ENCODE peak calls at places on chromosomes 16 and 17, in four cellular contexts. G is H1, I is H9, V is mesendoderm. H is an unnamed sample.

GRCh38 chr17:67125417-67125816 is 81.1 kb downstream of the CACNG1 start:
- DNase-seq in I (no peak), G (no peak), V (peak), H (no peak)

GRCh38 chr16:11796227-11797165 is 562 bp downstream of the ZC3H7A start:
- DNase-seq in I (peak), G (peak), V (peak), H (peak)

GRCh38 chr17:77728022-77728671 is 230.4 kb upstream of the TNRC6C start:
- DNase-seq in G (peak), I (peak), V (peak), H (no peak)

GRCh38 chr17:66593116-66593515 is 241.8 kb upstream of the CACNG5 start:
- DNase-seq in G (no peak), V (no peak), I (peak), H (no peak)

GRCh38 chr16:47460301-47460754 is 535 bp downstream of the ITFG1 start:
- DNase-seq in I (no peak), V (peak), G (no peak), H (no peak)

GRCh38 chr17:34537445-34537844 is 41.9 kb upstream of the TMEM132E start:
- DNase-seq in I (no peak), V (no peak), G (no peak), H (no peak)

GRCh38 chr16:86994215-86994614 is 323.0 kb downstream of the C16orf95 start:
- DNase-seq in I (no peak), V (no peak), G (no peak), H (no peak)

GRCh38 chr16:83143788-83144187 is 517.0 kb downstream of the CDH13 start:
- DNase-seq in V (peak), I (no peak), G (no peak), H (peak)

GRCh38 chr17:56440391-56440790 is 153.1 kb upstream of the NOG start:
- DNase-seq in G (no peak), V (no peak), I (no peak), H (peak)

GRCh38 chr16:12801511-12802042 is 2.1 kb downstream of the CPPED1 start:
- DNase-seq in G (no peak), V (no peak), I (no peak), H (peak)

GRCh38 chr16:86971251-86971650 is 345.9 kb downstream of the C16orf95 start:
- DNase-seq in I (no peak), G (no peak), V (no peak), H (no peak)

GRCh38 chr16:14101415-14101814 is 30.3 kb downstream of the MRTFB start:
- DNase-seq in I (no peak), G (no peak), V (no peak), H (no peak)

GRCh38 chr16:58499615-58500328 is at the start of gene NDRG4:
- DNase-seq in G (peak), I (peak), V (peak), H (peak)

GRCh38 chr17:7413346-7413985 is 5.8 kb downstream of the NLGN2 start:
- DNase-seq in G (no peak), V (no peak), I (no peak), H (peak)

GRCh38 chr16:29830774-29831173 is 10.5 kb downstream of the MVP start:
- DNase-seq in I (no peak), V (no peak), G (no peak), H (no peak)

GRCh38 chr16:7792346-7792745 is 459.7 kb downstream of the RBFOX1 start:
- DNase-seq in I (no peak), V (no peak), G (no peak), H (no peak)

GRCh38 chr17:17549732-17550366 is 41.7 kb downstream of the PEMT start:
- DNase-seq in G (no peak), V (no peak), I (no peak), H (no peak)

GRCh38 chr17:75723201-75723930 is 2.1 kb downstream of the ITGB4 start:
- DNase-seq in G (no peak), I (no peak), V (no peak), H (no peak)

GRCh38 chr17:72024457-72024856 is 96.4 kb upstream of the SOX9 start:
- DNase-seq in I (no peak), G (no peak), V (no peak), H (no peak)

GRCh38 chr17:73489991-73490390 is 154.3 kb downstream of the SDK2 start:
- DNase-seq in V (no peak), G (no peak), I (no peak), H (no peak)

GRCh38 chr16:1363501-1364041 is 11.8 kb downstream of the GNPTG start:
- DNase-seq in I (peak), V (peak), G (peak), H (peak)

GRCh38 chr16:55207679-55208294 is 116.2 kb upstream of the IRX6 start:
- DNase-seq in G (no peak), V (no peak), I (no peak), H (no peak)

GRCh38 chr17:37212184-37212583 is 163.6 kb upstream of the C17orf78 start:
- DNase-seq in G (no peak), V (no peak), I (no peak), H (no peak)

GRCh38 chr16:66588981-66589713 is 9.9 kb downstream of the CMTM2 start:
- DNase-seq in I (peak), G (peak), V (peak), H (peak)

GRCh38 chr16:70391881-70392481 is 45.3 kb downstream of the DDX19A start:
- DNase-seq in V (no peak), G (no peak), I (no peak), H (peak)

GRCh38 chr16:2882460-2883026 is 472 bp upstream of the FLYWCH2 start:
- DNase-seq in V (peak), G (peak), I (peak), H (peak)
- H4K8ac ChIP-seq in V (no peak), G (peak), I (no peak), H (no peak)

DNA sequence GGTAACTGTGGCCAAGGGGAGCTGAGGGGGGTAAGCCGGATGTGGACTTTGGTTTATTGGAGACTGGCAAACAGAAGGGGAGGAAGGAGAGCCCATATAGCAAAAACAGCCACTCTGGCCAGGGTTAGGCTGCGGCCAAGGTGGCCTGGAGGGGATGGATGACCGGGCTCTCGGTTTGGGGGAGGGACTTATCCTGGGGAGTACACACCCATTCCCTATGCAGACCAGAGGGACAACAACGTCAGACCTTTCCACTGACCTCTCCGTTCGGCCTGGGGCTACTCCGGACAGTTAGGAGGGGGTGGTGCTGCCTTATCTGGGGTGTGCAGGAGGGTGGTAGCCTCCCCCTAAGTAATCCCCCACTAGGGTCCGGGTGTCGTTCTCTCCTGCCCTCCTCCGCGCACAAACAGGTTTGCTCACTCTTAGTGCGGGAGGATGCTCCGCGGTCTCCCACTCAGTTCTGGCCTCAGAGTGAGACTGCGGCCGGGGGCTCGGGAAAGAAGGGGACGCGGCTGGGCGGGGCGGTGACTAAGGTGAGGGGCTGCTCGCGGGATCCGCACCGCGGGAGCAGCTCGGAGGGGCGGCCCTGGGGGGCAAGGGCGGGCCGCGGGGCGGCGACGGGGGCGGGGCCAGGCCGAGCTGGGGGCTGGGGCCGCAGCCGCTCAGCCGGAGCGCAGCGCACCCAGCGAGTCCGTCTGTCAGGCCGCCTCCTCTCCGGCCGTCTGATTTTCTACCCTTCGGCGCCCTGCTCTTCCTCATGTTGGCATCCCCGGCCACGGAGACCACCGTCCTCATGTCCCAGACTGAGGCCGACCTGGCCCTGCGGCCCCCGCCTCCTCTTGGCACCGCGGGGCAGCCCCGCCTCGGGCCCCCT is at the start of gene WNK4:
- DNase-seq in V (peak), G (peak), I (peak), H (no peak)
- H2BK5ac ChIP-seq in V (no peak), G (peak), I (no peak), H (peak)

GRCh38 chr17:45228985-45229517 is 7.4 kb downstream of the FMNL1 start:
- DNase-seq in G (no peak), V (peak), I (peak), H (peak)
- H4K8ac ChIP-seq in G (no peak), V (no peak), I (no peak), H (peak)

GRCh38 chr16:89899879-89900481 is 18.7 kb upstream of the MC1R start:
- DNase-seq in V (no peak), G (no peak), I (no peak), H (no peak)

GRCh38 chr16:89893642-89894548 is 20.5 kb downstream of the TCF25 start:
- DNase-seq in G (no peak), V (no peak), I (no peak), H (no peak)

GRCh38 chr16:89898201-89898967 is 20.3 kb upstream of the MC1R start:
- DNase-seq in I (no peak), G (no peak), V (no peak), H (no peak)

GRCh38 chr16:89895482-89896250 is 22.3 kb downstream of the TCF25 start:
- DNase-seq in V (no peak), I (no peak), G (no peak), H (no peak)

DNA sequence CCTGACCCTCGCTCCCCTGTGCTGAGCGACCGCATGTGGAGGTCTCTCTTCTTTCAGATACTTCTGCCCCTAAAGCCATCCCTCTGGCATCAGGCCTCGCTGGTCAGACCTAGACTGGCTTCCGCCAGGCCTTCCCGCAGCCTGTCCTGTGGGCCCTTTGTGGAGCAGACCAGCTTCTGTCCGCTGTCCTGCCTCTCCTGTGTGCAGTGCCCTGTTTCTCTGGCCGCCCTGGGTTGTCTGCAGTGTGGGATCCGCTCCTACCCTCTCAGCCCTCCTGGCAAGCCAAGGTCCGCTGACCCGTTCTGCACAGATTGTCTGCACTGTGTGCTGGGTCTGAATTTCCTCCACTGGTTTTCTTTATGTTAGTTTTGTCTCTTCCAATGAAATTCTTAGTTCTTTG is 21.5 kb upstream of the MC1R start:
- DNase-seq in I (no peak), V (no peak), G (no peak), H (no peak)
- H2BK5ac ChIP-seq in I (no peak), V (no peak), G (no peak), H (no peak)

GRCh38 chr16:3949946-3950342 is 69.4 kb upstream of the CREBBP start:
- DNase-seq in I (no peak), G (no peak), V (no peak), H (no peak)

GRCh38 chr16:3945751-3946603 is 65.5 kb upstream of the CREBBP start:
- DNase-seq in I (no peak), G (no peak), V (peak), H (peak)

GRCh38 chr16:3948378-3948995 is 68.0 kb upstream of the CREBBP start:
- DNase-seq in G (no peak), V (no peak), I (no peak), H (no peak)

GRCh38 chr16:3949287-3949686 is 68.8 kb upstream of the CREBBP start:
- DNase-seq in G (no peak), V (no peak), I (no peak), H (no peak)

GRCh38 chr16:3946604-3947180 is 66.2 kb upstream of the CREBBP start:
- DNase-seq in G (no peak), V (no peak), I (no peak), H (no peak)
- H4K8ac ChIP-seq in G (no peak), V (no peak), I (no peak), H (peak)

GRCh38 chr17:50627386-50627781 is 7.3 kb upstream of the ABCC3 start:
- DNase-seq in V (no peak), G (no peak), I (no peak), H (no peak)

GRCh38 chr17:50626037-50626574 is 8.6 kb upstream of the ABCC3 start:
- DNase-seq in I (peak), V (peak), G (peak), H (peak)

GRCh38 chr17:50624321-50624935 is 10.3 kb upstream of the ABCC3 start:
- DNase-seq in V (no peak), I (no peak), G (no peak), H (no peak)

GRCh38 chr17:50627782-50628601 is 6.7 kb upstream of the ABCC3 start:
- DNase-seq in G (no peak), I (peak), V (peak), H (no peak)

GRCh38 chr17:50625032-50625871 is 9.4 kb upstream of the ABCC3 start:
- DNase-seq in G (no peak), V (no peak), I (no peak), H (no peak)
- H2BK5ac ChIP-seq in G (no peak), V (no peak), I (no peak), H (no peak)

DNA sequence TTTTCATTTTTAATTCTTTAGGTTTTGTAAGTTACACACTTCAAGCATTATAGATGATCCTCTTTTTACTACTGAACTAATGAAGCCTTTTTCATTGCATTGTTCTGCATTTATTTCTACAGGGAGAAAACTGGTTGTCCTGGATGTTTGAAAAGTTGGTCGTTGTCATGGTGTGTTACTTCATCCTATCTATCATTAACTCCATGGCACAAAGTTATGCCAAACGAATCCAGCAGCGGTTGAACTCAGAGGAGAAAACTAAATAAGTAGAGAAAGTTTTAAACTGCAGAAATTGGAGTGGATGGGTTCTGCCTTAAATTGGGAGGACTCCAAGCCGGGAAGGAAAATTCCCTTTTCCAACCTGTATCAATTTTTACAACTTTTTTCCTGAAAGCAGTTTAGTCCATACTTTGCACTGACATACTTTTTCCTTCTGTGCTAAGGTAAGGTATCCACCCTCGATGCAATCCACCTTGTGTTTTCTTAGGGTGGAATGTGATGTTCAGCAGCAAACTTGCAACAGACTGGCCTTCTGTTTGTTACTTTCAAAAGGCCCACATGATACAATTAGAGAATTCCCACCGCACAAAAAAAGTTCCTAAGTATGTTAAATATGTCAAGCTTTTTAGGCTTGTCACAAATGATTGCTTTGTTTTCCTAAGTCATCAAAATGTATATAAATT is 53.0 kb downstream of the TUBD1 start:
- DNase-seq in V (no peak), I (no peak), G (no peak), H (no peak)
- H4K8ac ChIP-seq in V (no peak), I (no peak), G (no peak), H (peak)

GRCh38 chr16:75446416-75446815 is 13.1 kb upstream of the CFDP1 start:
- DNase-seq in G (no peak), V (no peak), I (no peak), H (no peak)
- H2BK5ac ChIP-seq in G (no peak), V (no peak), I (no peak), H (no peak)

GRCh38 chr16:64865037-64865696 is 256.7 kb downstream of the CDH11 start:
- DNase-seq in V (no peak), G (no peak), I (no peak), H (peak)
- H4K8ac ChIP-seq in V (no peak), G (no peak), I (no peak), H (peak)

GRCh38 chr17:31512104-31512740 is 120.7 kb downstream of the RAB11FIP4 start:
- DNase-seq in V (no peak), I (no peak), G (no peak), H (no peak)

GRCh38 chr17:31511176-31511540 is 119.7 kb downstream of the RAB11FIP4 start:
- DNase-seq in I (no peak), G (no peak), V (no peak), H (no peak)

GRCh38 chr17:31512796-31513195 is 121.3 kb downstream of the RAB11FIP4 start:
- DNase-seq in I (no peak), V (no peak), G (no peak), H (no peak)

GRCh38 chr17:31510273-31511175 is 119.0 kb downstream of the RAB11FIP4 start:
- DNase-seq in V (no peak), I (no peak), G (no peak), H (peak)

GRCh38 chr17:31511583-31511982 is 120.1 kb downstream of the RAB11FIP4 start:
- DNase-seq in I (no peak), G (no peak), V (no peak), H (no peak)
- H2BK5ac ChIP-seq in I (no peak), G (peak), V (no peak), H (no peak)